ENCODE peak calls at places on chromosomes 4 and X, in five cellular contexts. One of them, this sample, is unnamed.

GRCh38 chr4:159273126-159273438 is 170.2 kb downstream of the RAPGEF2 start:
- DNase-seq in memory B cell: no peak
- DNase-seq in NCI-H1105: peak
- DNase-seq in pons: no peak
- DNase-seq in NCI-H1417: no peak
- DNase-seq in this sample: no peak

GRCh38 chr4:32135642-32136041 is 1415.5 kb downstream of the PCDH7 start:
- DNase-seq in memory B cell: no peak
- DNase-seq in NCI-H1105: no peak
- DNase-seq in pons: no peak
- DNase-seq in NCI-H1417: no peak
- DNase-seq in this sample: no peak

GRCh38 chrX:13077168-13077567 is 32.7 kb upstream of the FAM9C start:
- DNase-seq in memory B cell: no peak
- DNase-seq in NCI-H1105: no peak
- DNase-seq in pons: no peak
- DNase-seq in NCI-H1417: no peak
- DNase-seq in this sample: no peak

GRCh38 chr4:156723951-156724668 is 247.5 kb downstream of the PDGFC start:
- DNase-seq in memory B cell: no peak
- DNase-seq in NCI-H1105: no peak
- DNase-seq in pons: no peak
- DNase-seq in NCI-H1417: no peak
- DNase-seq in this sample: no peak

GRCh38 chrX:37796805-37797204 is 16.9 kb downstream of the CYBB start:
- DNase-seq in memory B cell: peak
- DNase-seq in NCI-H1105: no peak
- DNase-seq in pons: peak
- DNase-seq in NCI-H1417: no peak
- DNase-seq in this sample: no peak

GRCh38 chr4:3157366-3157765 is 82.9 kb downstream of the HTT start:
- DNase-seq in memory B cell: no peak
- DNase-seq in NCI-H1105: no peak
- DNase-seq in pons: no peak
- DNase-seq in NCI-H1417: no peak
- DNase-seq in this sample: no peak

GRCh38 chr4:163166041-163166579 is 580 bp downstream of the NAF1 start:
- DNase-seq in memory B cell: peak
- DNase-seq in NCI-H1105: no peak
- DNase-seq in pons: peak
- DNase-seq in NCI-H1417: no peak
- DNase-seq in this sample: peak

GRCh38 chr4:138445098-138445497 is 202.9 kb upstream of the SLC7A11 start:
- DNase-seq in memory B cell: no peak
- DNase-seq in NCI-H1105: no peak
- DNase-seq in pons: no peak
- DNase-seq in NCI-H1417: no peak
- DNase-seq in this sample: no peak

GRCh38 chrX:150574824-150575409 is 6.5 kb downstream of the MTM1 start:
- DNase-seq in memory B cell: no peak
- DNase-seq in NCI-H1105: no peak
- DNase-seq in pons: no peak
- DNase-seq in NCI-H1417: no peak
- DNase-seq in this sample: no peak

GRCh38 chr4:8537041-8537461 is 43.1 kb upstream of the GPR78 start:
- DNase-seq in memory B cell: no peak
- DNase-seq in NCI-H1105: peak
- DNase-seq in pons: peak
- DNase-seq in NCI-H1417: peak
- DNase-seq in this sample: no peak

GRCh38 chrX:20173305-20173704 is 31.7 kb upstream of the EIF1AX start:
- DNase-seq in memory B cell: no peak
- DNase-seq in NCI-H1105: no peak
- DNase-seq in pons: no peak
- DNase-seq in NCI-H1417: no peak
- DNase-seq in this sample: no peak